ENCODE peak calls at places on chromosomes 4 and X, in seven cellular contexts. C, U, B, T, O, Y and E are unnamed samples.

GRCh38 chr4:19945979-19946380 is 305.7 kb upstream of the SLIT2 start:
- DNase-seq in C (no peak), U (no peak), B (no peak), T (no peak), O (peak), Y (peak), E (no peak)

GRCh38 chrX:130110379-130111219 is at the start of gene ELF4:
- DNase-seq in C (peak), U (no peak), B (no peak), T (no peak), O (peak), Y (no peak), E (peak)

GRCh38 chr4:38030023-38030422 is 69.8 kb downstream of the PTTG2 start:
- DNase-seq in C (no peak), U (no peak), B (no peak), T (no peak), O (peak), Y (no peak), E (no peak)

GRCh38 chr4:22625301-22625700 is 67.4 kb upstream of the GBA3 start:
- DNase-seq in C (no peak), U (no peak), B (no peak), T (no peak), O (no peak), Y (no peak), E (no peak)

GRCh38 chr4:95540227-95540626 is 8.5 kb downstream of the UNC5C start:
- DNase-seq in C (no peak), U (no peak), B (no peak), T (no peak), O (no peak), Y (no peak), E (no peak)

GRCh38 chr4:7485096-7485495 is 50.4 kb upstream of the PSAPL1 start:
- DNase-seq in C (no peak), U (no peak), B (no peak), T (no peak), O (no peak), Y (no peak), E (no peak)

GRCh38 chr4:179671609-179672008 is 2229.4 kb upstream of the AGA start:
- DNase-seq in C (no peak), U (no peak), B (no peak), T (no peak), O (peak), Y (no peak), E (no peak)

GRCh38 chrX:118495958-118496762 is 545 bp downstream of the DOCK11 start:
- DNase-seq in C (no peak), U (peak), B (peak), T (no peak), O (no peak), Y (peak), E (peak)

GRCh38 chr4:110033994-110034393 is 121.3 kb downstream of the EGF start:
- DNase-seq in C (no peak), U (no peak), B (no peak), T (no peak), O (no peak), Y (no peak), E (no peak)

GRCh38 chrX:274904-275475 is 6.2 kb upstream of the PLCXD1 start:
- DNase-seq in C (no peak), U (peak), B (no peak), T (peak), O (no peak), Y (no peak), E (peak)

GRCh38 chr4:80732010-80732409 is 298.5 kb upstream of the BMP3 start:
- DNase-seq in C (no peak), U (no peak), B (no peak), T (no peak), O (peak), Y (no peak), E (no peak)

DNA sequence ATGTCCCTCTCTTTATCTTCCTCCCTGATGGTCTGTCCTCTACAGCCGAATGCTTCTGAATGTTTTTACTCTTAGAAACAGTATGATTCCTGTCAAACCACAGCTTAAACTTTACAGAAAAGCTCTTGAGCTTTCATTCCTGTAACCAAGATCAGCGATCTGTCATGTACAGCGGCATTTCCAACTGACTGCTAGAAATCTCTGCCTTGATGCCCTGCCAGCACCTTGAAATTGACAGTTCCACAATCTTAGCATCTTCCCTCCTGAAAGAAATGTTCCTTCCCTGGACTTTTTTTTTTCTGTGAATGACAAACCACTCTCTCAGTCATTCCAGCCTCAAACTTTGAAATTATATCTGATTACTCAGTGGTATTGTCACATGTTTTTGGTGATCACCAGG is 11.5 kb upstream of the GATB start:
- DNase-seq in C (no peak), U (no peak), B (no peak), T (no peak), O (no peak), Y (no peak), E (no peak)
- H3K27ac ChIP-seq in C (no peak), U (no peak), B (no peak), T (no peak), O (no peak), Y (no peak), E (no peak)

DNA sequence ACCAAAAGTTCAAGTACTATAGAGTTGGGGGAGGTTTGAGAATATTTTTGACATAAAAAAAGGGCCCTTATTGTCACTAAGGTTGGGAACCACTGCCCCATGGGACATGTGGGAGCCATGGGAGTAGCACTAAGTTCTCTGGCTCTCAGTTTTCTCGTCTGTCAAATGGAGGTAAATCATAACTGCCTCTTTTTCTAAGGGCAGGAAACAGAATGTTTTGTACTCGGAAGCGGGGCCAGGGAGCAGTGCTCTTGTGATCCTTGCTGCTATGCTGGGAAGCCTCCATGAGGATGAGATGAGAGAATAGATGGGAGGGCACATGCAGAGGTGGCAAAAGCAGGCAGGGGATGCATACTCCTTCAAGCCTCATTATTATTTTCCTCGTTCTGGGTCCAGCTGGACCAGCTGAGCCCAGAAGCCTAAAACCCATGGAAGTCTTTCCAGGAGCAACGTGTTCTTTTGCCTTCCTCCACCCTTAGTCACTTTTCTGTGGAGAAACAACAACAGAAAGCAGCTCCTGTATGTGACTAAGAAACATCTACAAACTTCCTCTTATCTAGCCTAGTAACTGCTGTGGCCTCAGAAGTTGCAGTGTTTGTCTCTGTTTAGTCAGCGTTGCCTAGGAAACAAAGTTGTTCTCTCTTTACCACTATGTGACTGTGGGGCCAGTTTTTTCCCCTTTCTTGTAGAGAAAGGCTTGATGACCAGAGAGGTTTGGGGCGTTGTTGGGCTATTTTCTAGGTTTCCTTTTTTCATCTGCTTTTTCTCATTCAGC is 64.8 kb downstream of the TSC22D3 start:
- DNase-seq in C (peak), U (no peak), B (no peak), T (no peak), O (peak), Y (peak), E (no peak)
- TF ChIP-seq POLR2A in C (no peak), U (no peak), B (no peak), T (no peak), O (no peak), Y (no peak), E (no peak)

GRCh38 chr4:173802714-173803022 is 272.6 kb upstream of the HAND2 start:
- DNase-seq in C (no peak), U (no peak), B (no peak), T (no peak), O (no peak), Y (no peak), E (no peak)
- H3K27ac ChIP-seq in C (no peak), U (no peak), B (no peak), T (no peak), O (no peak), Y (no peak), E (no peak)

GRCh38 chrX:136867096-136867491 is 13.4 kb downstream of the RBMX start:
- DNase-seq in C (no peak), U (no peak), B (no peak), T (no peak), O (peak), Y (no peak), E (no peak)

GRCh38 chrX:136867518-136867917 is 13.0 kb downstream of the RBMX start:
- DNase-seq in C (no peak), U (no peak), B (no peak), T (no peak), O (peak), Y (no peak), E (no peak)

GRCh38 chrX:136870064-136870463 is 10.5 kb downstream of the RBMX start:
- DNase-seq in C (no peak), U (no peak), B (no peak), T (no peak), O (no peak), Y (no peak), E (no peak)

GRCh38 chrX:136868283-136869055 is 12.1 kb downstream of the RBMX start:
- DNase-seq in C (no peak), U (no peak), B (no peak), T (no peak), O (no peak), Y (no peak), E (no peak)

GRCh38 chrX:136872091-136872700 is 8.3 kb downstream of the RBMX start:
- DNase-seq in C (no peak), U (no peak), B (no peak), T (no peak), O (no peak), Y (no peak), E (no peak)
- TF ChIP-seq POLR2A in C (no peak), U (no peak), B (no peak), T (no peak), O (no peak), Y (no peak), E (no peak)

DNA sequence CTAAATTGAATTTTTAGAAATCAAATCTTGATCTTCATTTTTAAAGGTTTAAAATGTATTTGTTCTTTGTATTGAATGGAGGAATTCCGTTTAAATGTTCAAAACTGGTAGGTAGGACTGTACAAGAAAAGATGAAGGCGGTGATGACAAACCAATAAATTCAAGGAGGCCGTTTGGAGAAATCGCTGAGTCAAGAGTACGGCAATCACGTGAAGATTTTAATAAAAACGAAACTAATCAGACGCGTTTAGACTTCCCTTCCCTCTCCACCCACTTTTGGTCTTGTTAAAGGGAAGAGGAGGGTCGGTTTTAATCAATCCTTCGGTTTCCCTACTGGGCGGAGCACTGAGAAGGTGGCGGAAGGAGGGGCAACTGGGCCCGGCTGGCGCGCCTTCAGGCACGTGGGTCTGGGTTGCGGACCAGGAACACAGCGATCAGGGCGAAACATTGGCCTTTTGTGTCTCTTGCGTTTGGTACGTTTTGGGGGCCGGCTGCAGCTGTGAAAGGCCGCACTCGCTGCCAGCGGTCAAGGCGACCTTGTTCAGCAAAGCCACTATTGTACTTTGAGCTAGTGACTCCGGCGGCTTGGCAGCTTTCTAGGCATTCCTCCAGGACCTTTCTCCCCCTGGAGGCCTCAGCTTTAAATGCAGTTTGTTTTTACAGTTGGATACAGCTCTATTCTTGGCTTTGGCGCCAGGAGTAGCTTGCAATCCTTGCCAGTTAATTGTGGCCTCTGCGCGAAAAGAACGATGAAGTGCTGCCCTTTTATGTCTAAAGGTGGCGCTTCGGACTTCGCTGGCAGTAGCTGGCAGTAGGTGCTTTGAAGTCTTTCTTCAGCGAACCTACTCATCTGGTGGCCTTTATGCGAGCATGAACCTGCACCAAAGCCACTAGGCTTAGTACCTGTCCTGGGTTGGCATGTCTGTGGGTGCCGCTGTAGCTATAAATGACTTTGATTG is 16.7 kb upstream of the LAMP2 start:
- DNase-seq in C (peak), U (peak), B (peak), T (peak), O (peak), Y (peak), E (peak)
- H3K27ac ChIP-seq in C (peak), U (peak), B (peak), T (peak), O (peak), Y (peak), E (peak)

DNA sequence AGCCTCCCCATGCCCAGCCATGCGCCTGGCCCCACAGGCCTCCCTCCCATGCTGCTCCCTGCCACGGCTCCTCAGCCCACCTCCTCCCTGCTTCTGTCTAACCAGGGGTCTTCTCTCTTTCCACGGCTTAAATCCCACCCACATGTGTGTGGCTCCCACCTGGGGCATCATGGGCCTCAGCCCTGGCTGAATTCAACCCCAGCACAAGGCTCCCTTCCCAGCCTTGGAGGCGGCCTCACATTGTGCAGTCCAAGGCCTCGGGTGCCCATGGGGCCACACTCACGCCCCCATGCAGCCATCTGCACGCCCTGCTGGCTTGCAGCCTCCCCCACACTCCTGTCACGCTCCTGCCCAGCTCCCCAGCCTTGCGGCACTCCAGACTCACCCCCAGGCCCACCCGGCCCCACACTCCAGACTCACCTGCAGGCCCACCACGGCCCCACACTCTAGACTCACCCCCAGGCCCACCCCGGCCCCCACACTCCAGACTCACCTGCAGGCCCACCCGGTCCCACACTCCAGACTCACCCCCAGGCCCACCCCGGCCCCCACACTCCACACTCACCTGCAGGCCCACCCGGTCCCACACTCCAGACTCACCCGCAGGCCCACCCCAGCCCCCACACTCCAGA is 27.0 kb downstream of the MAEA start:
- DNase-seq in C (no peak), U (no peak), B (no peak), T (no peak), O (no peak), Y (no peak), E (peak)
- TF ChIP-seq POLR2A in C (no peak), U (no peak), B (no peak), T (no peak), O (no peak), Y (no peak), E (no peak)

DNA sequence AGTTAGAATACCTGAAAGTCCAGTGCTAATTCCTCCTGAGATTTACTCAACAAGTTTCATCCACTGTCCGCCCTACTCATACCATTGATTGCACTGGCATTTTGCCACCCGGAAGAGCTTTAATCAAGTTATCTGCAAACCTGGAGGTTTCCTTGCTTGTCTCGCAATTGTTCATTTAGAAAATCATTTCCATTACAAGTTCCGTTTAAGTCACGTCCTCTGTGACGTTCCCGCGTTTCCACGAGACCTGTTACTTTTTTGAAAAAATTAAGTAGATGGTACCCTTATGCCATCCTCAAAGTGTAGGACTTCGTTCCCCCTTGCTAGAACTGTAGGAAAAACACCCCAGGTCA is 764 bp upstream of the FRYL start:
- DNase-seq in C (no peak), U (no peak), B (no peak), T (no peak), O (peak), Y (peak), E (peak)
- H3K27ac ChIP-seq in C (peak), U (peak), B (peak), T (peak), O (peak), Y (peak), E (peak)